ENCODE peak calls at places on chromosomes 3 and 15, in six cellular contexts. W is CD8-positive, alpha-beta T cell; T is GM23338; D is left ventricle myocardium inferior; Y is ovary; X is gastrocnemius medialis. Z is an unnamed sample.

GRCh38 chr15:70853270-70853854 is 595 bp downstream of the LARP6 start:
- DNase-seq in W (no peak), T (peak; percentile 85), D (no peak), Y (peak; percentile 39), X (no peak), Z (peak; percentile 86)

GRCh38 chr3:42732196-42732828 is 29.7 kb upstream of the HHATL start:
- DNase-seq in W (peak; percentile 13), T (no peak), D (no peak), Y (no peak), X (no peak), Z (no peak)

GRCh38 chr3:171026584-171027293 is at the start of gene SLC2A2:
- DNase-seq in W (no peak), T (no peak), D (no peak), Y (no peak), X (no peak), Z (no peak)

GRCh38 chr15:56176996-56177395 is 66.7 kb downstream of the RFX7 start:
- DNase-seq in W (no peak), T (no peak), D (no peak), Y (no peak), X (peak; percentile 27), Z (no peak)

GRCh38 chr3:1446531-1446930 is 353.7 kb downstream of the CNTN6 start:
- DNase-seq in W (no peak), T (no peak), D (no peak), Y (no peak), X (no peak), Z (no peak)

GRCh38 chr3:45273681-45274515 is 47.8 kb upstream of the TMEM158 start:
- DNase-seq in W (no peak), T (no peak), D (no peak), Y (no peak), X (no peak), Z (no peak)

GRCh38 chr3:105040026-105040622 is 326.6 kb upstream of the ALCAM start:
- DNase-seq in W (no peak), T (no peak), D (no peak), Y (no peak), X (no peak), Z (no peak)

GRCh38 chr3:147257972-147258371 is 148.4 kb downstream of the ZIC4 start:
- DNase-seq in W (no peak), T (no peak), D (no peak), Y (no peak), X (no peak), Z (no peak)

GRCh38 chr15:29924750-29925149 is 102.5 kb upstream of the TJP1 start:
- DNase-seq in W (no peak), T (peak; percentile 97), D (peak; percentile 20), Y (no peak), X (no peak), Z (peak; percentile 74)

GRCh38 chr3:188520466-188520865 is 366.5 kb downstream of the LPP start:
- DNase-seq in W (no peak), T (no peak), D (no peak), Y (no peak), X (no peak), Z (no peak)

GRCh38 chr3:196122021-196122687 is 40.3 kb upstream of the TFRC start:
- DNase-seq in W (no peak), T (no peak), D (no peak), Y (peak; percentile 67), X (no peak), Z (no peak)

GRCh38 chr3:51940648-51941421 is 869 bp downstream of the RRP9 start:
- DNase-seq in W (peak; percentile 45), T (no peak), D (no peak), Y (no peak), X (no peak), Z (no peak)

GRCh38 chr15:40763801-40764765 is at the start of gene GCHFR:
- DNase-seq in W (peak; percentile 79), T (peak; percentile 87), D (peak; percentile 78), Y (peak; percentile 86), X (peak; percentile 61), Z (peak; percentile 95)

GRCh38 chr3:171165499-171165921 is 139.0 kb upstream of the SLC2A2 start:
- DNase-seq in W (no peak), T (peak; percentile 70), D (no peak), Y (no peak), X (no peak), Z (peak; percentile 51)

GRCh38 chr3:10238330-10238995 is 9.8 kb upstream of the TATDN2 start:
- DNase-seq in W (no peak), T (no peak), D (no peak), Y (no peak), X (no peak), Z (peak; percentile 49)

GRCh38 chr3:71160800-71161546 is 422.6 kb downstream of the FOXP1 start:
- DNase-seq in W (no peak), T (no peak), D (no peak), Y (no peak), X (no peak), Z (no peak)

GRCh38 chr3:53161820-53162671 is 1.0 kb downstream of the PRKCD start:
- DNase-seq in W (peak; percentile 55), T (peak; percentile 78), D (peak; percentile 44), Y (peak; percentile 42), X (no peak), Z (peak; percentile 92)

GRCh38 chr3:53164911-53165310 is 3.9 kb downstream of the PRKCD start:
- DNase-seq in W (no peak), T (peak; percentile 57), D (no peak), Y (no peak), X (no peak), Z (peak; percentile 67)

GRCh38 chr3:53162672-53163458 is 1.9 kb downstream of the PRKCD start:
- DNase-seq in W (peak; percentile 67), T (no peak), D (no peak), Y (peak; percentile 20), X (no peak), Z (peak; percentile 39)

GRCh38 chr3:53161345-53161819 is 373 bp downstream of the PRKCD start:
- DNase-seq in W (peak; percentile 51), T (no peak), D (peak; percentile 52), Y (no peak), X (no peak), Z (no peak)

GRCh38 chr3:53163459-53164387 is 2.7 kb downstream of the PRKCD start:
- DNase-seq in W (no peak), T (no peak), D (no peak), Y (no peak), X (no peak), Z (peak; percentile 36)
- H3K4me3 ChIP-seq in W (no peak overlapping the region), T (no peak overlapping the region), D (no peak overlapping the region), Y (no peak overlapping the region), X (no peak overlapping the region), Z (no peak overlapping the region)

GRCh38 chr3:112358311-112358780 is 25.4 kb downstream of the CD200 start:
- DNase-seq in W (no peak), T (no peak), D (no peak), Y (no peak), X (no peak), Z (no peak)

GRCh38 chr3:112362221-112362620 is 29.3 kb downstream of the CD200 start:
- DNase-seq in W (no peak), T (no peak), D (no peak), Y (no peak), X (no peak), Z (no peak)

GRCh38 chr3:112354642-112355333 is 21.8 kb downstream of the CD200 start:
- DNase-seq in W (no peak), T (peak; percentile 76), D (no peak), Y (no peak), X (no peak), Z (peak; percentile 65)

GRCh38 chr3:112360574-112360973 is 27.6 kb downstream of the CD200 start:
- DNase-seq in W (no peak), T (no peak), D (no peak), Y (no peak), X (peak; percentile 13), Z (no peak)

DNA sequence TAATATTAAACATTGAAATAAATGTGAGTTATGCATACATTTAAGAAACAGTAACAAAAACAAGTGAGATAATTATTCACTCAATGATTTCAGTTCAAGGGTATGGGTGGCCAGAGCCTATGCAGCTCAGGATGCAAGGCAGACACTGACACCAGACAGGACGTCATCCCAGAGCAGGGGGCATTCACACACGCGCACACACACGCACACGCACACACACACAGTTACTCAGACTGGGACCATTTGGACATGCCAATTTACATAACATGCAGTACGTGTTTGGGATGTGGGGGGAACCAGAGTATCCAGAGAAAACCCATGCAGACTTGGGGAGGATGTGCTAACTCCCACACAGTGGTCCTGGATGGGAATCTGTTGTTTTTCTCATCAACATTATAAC is 24.9 kb downstream of the CD200 start:
- DNase-seq in W (no peak), T (no peak), D (no peak), Y (no peak), X (no peak), Z (no peak)
- H3K36me3 ChIP-seq in W (no peaks in the 10 kb centered on the region), T (peaks cover 17% of the 10 kb centered on the region), D (no peaks in the 10 kb centered on the region), Y (no peaks in the 10 kb centered on the region), X (no peaks in the 10 kb centered on the region), Z (peaks cover 11% of the 10 kb centered on the region)

GRCh38 chr3:143974181-143974876 is 2.7 kb downstream of the DIPK2A start:
- DNase-seq in W (no peak), T (no peak), D (no peak), Y (no peak), X (no peak), Z (no peak)

GRCh38 chr3:143973352-143974021 is 1.9 kb downstream of the DIPK2A start:
- DNase-seq in W (no peak), T (no peak), D (no peak), Y (no peak), X (no peak), Z (no peak)

GRCh38 chr3:143975549-143976152 is 4.0 kb downstream of the DIPK2A start:
- DNase-seq in W (no peak), T (peak; percentile 32), D (no peak), Y (no peak), X (no peak), Z (peak; percentile 16)

GRCh38 chr3:143972495-143973351 is 1.1 kb downstream of the DIPK2A start:
- DNase-seq in W (peak; percentile 76), T (peak; percentile 84), D (peak; percentile 70), Y (peak; percentile 56), X (peak; percentile 60), Z (peak; percentile 65)

DNA sequence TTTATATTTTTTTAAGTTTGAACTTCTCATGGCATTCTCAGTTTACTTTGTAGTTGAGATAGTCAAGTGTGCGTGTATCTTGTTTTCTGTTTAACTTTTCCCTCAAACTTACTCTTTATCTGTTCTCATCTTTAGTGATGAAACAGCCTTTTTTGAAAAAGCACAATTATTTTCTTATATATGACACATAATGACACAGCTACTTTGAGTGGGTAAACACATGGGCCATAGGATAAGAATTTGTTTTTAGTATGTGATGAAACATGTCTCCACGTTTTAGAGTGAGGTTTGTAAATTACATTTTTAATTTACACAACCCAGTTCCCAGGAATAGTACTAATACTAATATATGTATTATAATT is 3.2 kb downstream of the DIPK2A start:
- DNase-seq in W (no peak), T (no peak), D (no peak), Y (no peak), X (no peak), Z (no peak)
- H3K4me3 ChIP-seq in W (no peak overlapping the region), T (peak overlapping the region; percentile 91), D (peak overlapping the region; percentile 96), Y (peak overlapping the region; percentile 91), X (peak overlapping the region; percentile 92), Z (peak overlapping the region; percentile 3)

DNA sequence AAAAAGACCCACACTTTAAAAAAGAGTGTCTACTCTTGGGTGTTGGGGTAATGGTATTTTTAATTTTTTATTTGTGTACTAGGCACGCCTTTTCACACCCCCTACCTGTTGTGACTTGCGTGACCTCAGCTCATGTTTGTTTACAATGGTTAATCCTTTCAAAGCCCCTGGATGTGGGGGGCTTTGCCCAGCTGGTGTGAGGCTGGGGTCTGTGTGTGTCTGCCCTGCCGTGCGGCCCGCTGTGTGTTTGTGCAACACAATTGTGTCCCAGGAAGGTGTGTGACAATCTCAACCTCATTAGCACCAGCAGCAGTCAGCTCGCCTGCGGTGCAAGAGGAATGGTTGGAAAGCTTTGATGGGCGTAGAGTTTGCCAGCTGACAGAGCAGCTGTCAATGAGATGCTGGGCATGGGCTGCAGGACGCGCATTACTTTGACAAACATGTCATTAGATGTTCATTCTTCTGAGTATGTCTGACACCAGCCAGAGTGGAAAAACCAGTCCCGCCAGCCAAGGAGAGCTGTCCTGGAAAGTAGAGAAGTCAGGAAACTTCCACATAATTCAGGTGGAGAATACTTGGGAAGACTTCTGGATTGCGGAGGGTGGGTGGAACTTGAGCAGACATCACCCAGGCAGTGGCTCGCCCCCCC is 9.6 kb downstream of the LRRK1 start:
- DNase-seq in W (no peak), T (no peak), D (no peak), Y (no peak), X (no peak), Z (no peak)
- H3K36me3 ChIP-seq in W (no peaks in the 10 kb centered on the region), T (no peaks in the 10 kb centered on the region), D (peaks cover 6% of the 10 kb centered on the region), Y (no peaks in the 10 kb centered on the region), X (no peaks in the 10 kb centered on the region), Z (no peaks in the 10 kb centered on the region)